ENCODE peak calls at places on chromosomes 3 and 15, in eight cellular contexts. V is CD4-positive, alpha-beta memory T cell; P is SJSA1; M is right atrium auricular region; X is NT2/D1; B is body of pancreas; E is esophagus muscularis mucosa; G is left ventricle myocardium inferior. Y is an unnamed sample. For H3K4me1, the result is how much of the 10 kb centered on the place peaks cover.

GRCh38 chr3:158434412-158435038 is 136.5 kb upstream of the MLF1 start:
- DNase-seq in B (peak), E (no peak), V (no peak), M (peak), P (peak), X (peak), G (no peak), Y (peak)

GRCh38 chr3:4746241-4746958 is 232.8 kb upstream of the BHLHE40 start:
- DNase-seq in G (no peak), P (no peak), M (no peak), E (no peak), V (no peak), X (no peak), B (no peak), Y (no peak)

GRCh38 chr15:89502867-89503595 is 6.6 kb upstream of the RHCG start:
- DNase-seq in G (no peak), M (no peak), E (no peak), P (peak), B (no peak), X (no peak), V (no peak), Y (no peak)

GRCh38 chr3:121956363-121956762 is 62.2 kb downstream of the SLC15A2 start:
- DNase-seq in E (no peak), B (no peak), M (no peak), V (no peak), X (no peak), G (no peak), P (no peak), Y (no peak)

GRCh38 chr3:17850448-17850847 is 108.0 kb upstream of the TBC1D5 start:
- DNase-seq in G (no peak), V (no peak), X (no peak), P (no peak), M (no peak), B (no peak), E (no peak), Y (no peak)

GRCh38 chr3:78858165-78858564 is 909.6 kb downstream of the ROBO1 start:
- DNase-seq in B (no peak), V (no peak), M (no peak), X (no peak), P (no peak), E (no peak), G (no peak), Y (no peak)

GRCh38 chr15:50476143-50476542 is 51.9 kb downstream of the USP8 start:
- DNase-seq in G (no peak), B (no peak), X (no peak), E (no peak), V (no peak), P (no peak), M (no peak), Y (no peak)

GRCh38 chr15:91530951-91531582 is 322.4 kb upstream of the SLCO3A1 start:
- DNase-seq in G (no peak), P (no peak), E (peak), X (no peak), B (no peak), M (no peak), V (no peak), Y (no peak)

GRCh38 chr15:28919201-28919627 is 33.4 kb downstream of the APBA2 start:
- DNase-seq in E (no peak), M (no peak), P (no peak), G (no peak), B (no peak), X (no peak), V (no peak), Y (no peak)

GRCh38 chr15:63059075-63059474 is 16.5 kb downstream of the TPM1 start:
- DNase-seq in M (no peak), E (no peak), B (no peak), P (no peak), V (no peak), G (no peak), X (no peak), Y (no peak)

GRCh38 chr15:60799885-60800728 is 321.2 kb upstream of the ICE2 start:
- DNase-seq in B (no peak), X (no peak), M (no peak), E (no peak), G (no peak), P (no peak), V (peak), Y (no peak)

GRCh38 chr15:39582977-39583585 is 2.2 kb downstream of the THBS1 start:
- DNase-seq in X (no peak), G (no peak), B (no peak), M (no peak), E (no peak), V (no peak), P (no peak), Y (no peak)
- H3K4me3 ChIP-seq in X (peak), G (peak), B (no peak), M (peak), E (peak), V (no peak), P (peak), Y (peak)

GRCh38 chr15:45642203-45642932 is 7.5 kb downstream of the SQOR start:
- DNase-seq in M (no peak), G (no peak), V (no peak), B (no peak), E (no peak), P (no peak), X (no peak), Y (peak)
- H3K4me1 ChIP-seq in M (under half), G (half or more), V (half or more), B (half or more), E (half or more), P (under half), X (under half), Y (under half)

GRCh38 chr15:45134682-45135604 is 5.1 kb downstream of the DUOX1 start:
- DNase-seq in M (no peak), P (no peak), B (peak), E (no peak), X (no peak), V (no peak), G (no peak), Y (no peak)
- H3K4me3 ChIP-seq in M (peak), P (no peak), B (no peak), E (peak), X (no peak), V (no peak), G (peak), Y (no peak)

GRCh38 chr3:52238761-52239701 is at the start of gene TWF2:
- DNase-seq in P (peak), M (no peak), G (peak), V (peak), B (peak), X (peak), E (no peak), Y (peak)

GRCh38 chr3:52236424-52236886 is 2.5 kb downstream of the TWF2 start:
- DNase-seq in P (no peak), G (peak), V (no peak), M (no peak), E (no peak), X (no peak), B (no peak), Y (peak)

GRCh38 chr3:52238193-52238760 is 681 bp downstream of the TWF2 start:
- DNase-seq in B (no peak), X (no peak), V (no peak), P (no peak), G (no peak), M (no peak), E (no peak), Y (peak)

GRCh38 chr3:52237006-52237658 is 1.8 kb downstream of the TWF2 start:
- DNase-seq in B (no peak), X (no peak), M (no peak), P (no peak), V (no peak), G (no peak), E (no peak), Y (no peak)

DNA sequence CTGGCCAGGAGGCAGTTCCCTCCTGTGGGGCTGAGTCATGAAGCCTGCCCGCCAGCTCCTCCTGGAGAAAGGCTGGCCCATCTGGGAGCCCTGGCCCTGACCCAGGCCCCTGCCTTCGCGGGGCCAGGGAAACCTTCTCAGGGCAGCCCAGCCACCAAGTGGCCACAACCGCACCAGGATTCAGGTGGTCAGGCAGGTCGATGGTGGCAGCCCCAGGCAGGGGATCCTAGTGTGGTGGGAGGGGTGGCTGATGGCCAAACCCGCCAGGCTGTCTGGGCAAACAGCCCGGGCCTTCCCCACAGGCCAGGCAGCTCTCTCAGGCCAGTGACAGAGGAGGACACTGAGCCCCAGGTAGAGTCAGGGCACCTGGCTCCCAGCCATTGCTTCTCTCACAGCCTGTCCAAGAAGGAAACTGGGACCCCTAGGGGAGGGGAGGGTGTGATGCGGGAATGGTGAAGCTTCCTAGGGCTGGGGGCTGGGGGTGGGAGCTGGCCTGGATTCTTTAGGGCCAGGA is 1.2 kb downstream of the TWF2 start:
- DNase-seq in P (peak), E (no peak), V (no peak), M (peak), X (no peak), B (peak), G (peak), Y (peak)
- H3K4me1 ChIP-seq in P (under half), E (half or more), V (half or more), M (under half), X (under half), B (under half), G (half or more), Y (under half)

DNA sequence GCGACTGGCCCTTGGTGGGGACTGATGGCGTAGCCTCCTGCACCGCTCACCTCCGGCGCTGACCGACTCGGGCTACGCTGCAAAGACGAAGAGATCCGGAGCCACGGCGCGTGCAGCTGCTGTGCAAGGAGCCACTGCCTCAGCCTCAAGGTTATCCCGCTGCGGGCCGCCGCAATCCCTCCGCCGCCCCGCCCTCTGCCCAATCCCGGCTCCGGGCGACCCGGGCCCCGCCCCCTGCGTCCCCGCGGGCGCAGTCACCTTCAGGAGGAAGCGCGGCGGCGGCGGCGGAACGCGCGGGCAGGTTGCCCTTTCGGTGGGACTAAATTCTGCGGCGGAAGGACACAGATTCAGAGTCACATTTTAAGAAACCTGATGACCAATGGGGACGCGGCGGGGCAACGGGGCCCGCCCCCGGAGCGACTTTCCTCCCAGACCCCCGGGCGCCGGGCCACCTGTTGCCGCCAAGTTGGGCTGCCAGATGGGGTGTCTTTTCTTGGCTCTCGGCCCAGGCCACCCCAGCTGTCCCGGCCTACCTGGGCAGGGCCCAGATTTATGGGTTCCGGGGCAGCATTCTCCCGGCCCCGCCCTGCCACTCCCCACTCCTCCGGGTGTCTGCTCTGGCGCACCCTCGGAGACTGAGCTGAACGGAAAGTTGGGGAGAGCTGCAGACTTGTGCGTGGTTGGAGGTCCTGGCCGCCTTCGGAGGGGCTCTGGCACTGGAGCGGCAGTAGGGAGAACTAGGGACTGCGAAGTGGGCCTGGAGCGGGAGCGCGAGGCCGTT is at the start of gene PKM:
- DNase-seq in G (peak), E (peak), X (peak), M (peak), B (peak), V (peak), P (peak), Y (peak)
- H3K4me3 ChIP-seq in G (peak), E (peak), X (peak), M (peak), B (peak), V (peak), P (peak), Y (peak)